ENCODE peak calls at places on chromosomes 4 and X, in five cellular contexts. One of them, this sample, is unnamed.
A peak's percentile ranks its signal among the peaks of the same experiment; 100 is the strongest.

GRCh38 chr4:184942447-184943425 is 75.6 kb upstream of the HELT start:
- DNase-seq in activated CD4-positive, alpha-beta T cell treated with anti-CD3 and anti-CD28 coated beads for 36 hours: no peak
- DNase-seq in ecto neural progenitor cell: no peak
- DNase-seq in foreskin fibroblast: no peak
- DNase-seq in HTR-8/SVneo: no peak
- DNase-seq in this sample: no peak

GRCh38 chr4:127196656-127197352 is 436.0 kb upstream of the INTU start:
- DNase-seq in activated CD4-positive, alpha-beta T cell treated with anti-CD3 and anti-CD28 coated beads for 36 hours: no peak
- DNase-seq in HTR-8/SVneo: no peak
- DNase-seq in foreskin fibroblast: no peak
- DNase-seq in ecto neural progenitor cell: peak; percentile 42
- DNase-seq in this sample: no peak

GRCh38 chr4:52554606-52555355 is 104.3 kb downstream of the USP46 start:
- DNase-seq in activated CD4-positive, alpha-beta T cell treated with anti-CD3 and anti-CD28 coated beads for 36 hours: no peak
- DNase-seq in HTR-8/SVneo: no peak
- DNase-seq in foreskin fibroblast: no peak
- DNase-seq in ecto neural progenitor cell: no peak
- DNase-seq in this sample: no peak

GRCh38 chrX:113651306-113651705 is 810.7 kb upstream of the AMOT start:
- DNase-seq in activated CD4-positive, alpha-beta T cell treated with anti-CD3 and anti-CD28 coated beads for 36 hours: no peak
- DNase-seq in HTR-8/SVneo: no peak
- DNase-seq in ecto neural progenitor cell: no peak
- DNase-seq in foreskin fibroblast: no peak
- DNase-seq in this sample: no peak

GRCh38 chr4:58560736-58561135 is 1450.6 kb upstream of the IGFBP7 start:
- DNase-seq in HTR-8/SVneo: no peak
- DNase-seq in foreskin fibroblast: no peak
- DNase-seq in ecto neural progenitor cell: no peak
- DNase-seq in activated CD4-positive, alpha-beta T cell treated with anti-CD3 and anti-CD28 coated beads for 36 hours: no peak
- DNase-seq in this sample: no peak

GRCh38 chrX:111337067-111337466 is 66.8 kb upstream of the CAPN6 start:
- DNase-seq in foreskin fibroblast: no peak
- DNase-seq in ecto neural progenitor cell: no peak
- DNase-seq in HTR-8/SVneo: no peak
- DNase-seq in activated CD4-positive, alpha-beta T cell treated with anti-CD3 and anti-CD28 coated beads for 36 hours: no peak
- DNase-seq in this sample: no peak

GRCh38 chr4:169015237-169015636 is 5.2 kb upstream of the CBR4 start:
- DNase-seq in HTR-8/SVneo: no peak
- DNase-seq in foreskin fibroblast: no peak
- DNase-seq in ecto neural progenitor cell: no peak
- DNase-seq in activated CD4-positive, alpha-beta T cell treated with anti-CD3 and anti-CD28 coated beads for 36 hours: no peak
- DNase-seq in this sample: no peak

GRCh38 chrX:1140236-1140681 is 72.2 kb downstream of the CRLF2 start:
- DNase-seq in HTR-8/SVneo: no peak
- DNase-seq in foreskin fibroblast: no peak
- DNase-seq in ecto neural progenitor cell: no peak
- DNase-seq in activated CD4-positive, alpha-beta T cell treated with anti-CD3 and anti-CD28 coated beads for 36 hours: no peak
- DNase-seq in this sample: no peak

GRCh38 chr4:30385650-30386049 is 334.5 kb upstream of the PCDH7 start:
- DNase-seq in ecto neural progenitor cell: no peak
- DNase-seq in HTR-8/SVneo: no peak
- DNase-seq in foreskin fibroblast: no peak
- DNase-seq in activated CD4-positive, alpha-beta T cell treated with anti-CD3 and anti-CD28 coated beads for 36 hours: no peak
- DNase-seq in this sample: no peak

GRCh38 chrX:125507119-125507518 is 187.4 kb downstream of the TEX13C start:
- DNase-seq in HTR-8/SVneo: no peak
- DNase-seq in activated CD4-positive, alpha-beta T cell treated with anti-CD3 and anti-CD28 coated beads for 36 hours: no peak
- DNase-seq in foreskin fibroblast: no peak
- DNase-seq in ecto neural progenitor cell: no peak
- DNase-seq in this sample: no peak

GRCh38 chr4:163707873-163708272 is 213.4 kb downstream of the TMA16 start:
- DNase-seq in HTR-8/SVneo: no peak
- DNase-seq in foreskin fibroblast: no peak
- DNase-seq in ecto neural progenitor cell: no peak
- DNase-seq in activated CD4-positive, alpha-beta T cell treated with anti-CD3 and anti-CD28 coated beads for 36 hours: no peak
- DNase-seq in this sample: no peak

GRCh38 chr4:181427076-181427475 is 816.1 kb upstream of the TENM3 start:
- DNase-seq in ecto neural progenitor cell: no peak
- DNase-seq in foreskin fibroblast: no peak
- DNase-seq in activated CD4-positive, alpha-beta T cell treated with anti-CD3 and anti-CD28 coated beads for 36 hours: no peak
- DNase-seq in HTR-8/SVneo: no peak
- DNase-seq in this sample: peak; percentile 39

GRCh38 chr4:88341227-88342192 is 37.1 kb upstream of the HERC6 start:
- DNase-seq in foreskin fibroblast: peak; percentile 91
- DNase-seq in ecto neural progenitor cell: no peak
- DNase-seq in activated CD4-positive, alpha-beta T cell treated with anti-CD3 and anti-CD28 coated beads for 36 hours: no peak
- DNase-seq in HTR-8/SVneo: peak; percentile 46
- DNase-seq in this sample: peak; percentile 64

GRCh38 chr4:152436384-152436783 is 99.5 kb downstream of the FBXW7 start:
- DNase-seq in HTR-8/SVneo: no peak
- DNase-seq in activated CD4-positive, alpha-beta T cell treated with anti-CD3 and anti-CD28 coated beads for 36 hours: peak; percentile 20
- DNase-seq in ecto neural progenitor cell: no peak
- DNase-seq in foreskin fibroblast: no peak
- DNase-seq in this sample: no peak

This sample was measured in foreskin melanocyte.